ENCODE peak calls at places on chromosome 16, in five cellular contexts. One of them, this sample, is unnamed.

GRCh38 chr16:75256059-75256870 is 4.8 kb upstream of the BCAR1 start:
- DNase-seq in left ventricle myocardium inferior: no peak
- DNase-seq in GM03348: no peak
- DNase-seq in activated CD4-positive, alpha-beta T cell treated with anti-CD3 and anti-CD28 coated beads, Interleukin-2, amount 10 ng/mL, durations not matched to agents 7 days and 5 days: no peak
- DNase-seq in stimulated activated CD4-positive, alpha-beta T cell treated with anti-CD3 and anti-CD28 coated beads, Interleukin-2, amount 100 ng/mL, for 24 hours: no peak
- DNase-seq in this sample: no peak

GRCh38 chr16:8959921-8960787 is 3.6 kb downstream of the USP7 start:
- DNase-seq in left ventricle myocardium inferior: no peak
- DNase-seq in GM03348: peak
- DNase-seq in activated CD4-positive, alpha-beta T cell treated with anti-CD3 and anti-CD28 coated beads, Interleukin-2, amount 10 ng/mL, durations not matched to agents 7 days and 5 days: peak
- DNase-seq in stimulated activated CD4-positive, alpha-beta T cell treated with anti-CD3 and anti-CD28 coated beads, Interleukin-2, amount 100 ng/mL, for 24 hours: no peak
- DNase-seq in this sample: no peak

GRCh38 chr16:77599793-77600415 is 122.4 kb upstream of the NUDT7 start:
- DNase-seq in left ventricle myocardium inferior: no peak
- DNase-seq in GM03348: peak
- DNase-seq in activated CD4-positive, alpha-beta T cell treated with anti-CD3 and anti-CD28 coated beads, Interleukin-2, amount 10 ng/mL, durations not matched to agents 7 days and 5 days: peak
- DNase-seq in stimulated activated CD4-positive, alpha-beta T cell treated with anti-CD3 and anti-CD28 coated beads, Interleukin-2, amount 100 ng/mL, for 24 hours: peak
- DNase-seq in this sample: no peak

GRCh38 chr16:11494029-11494428 is 92.7 kb downstream of the LITAF start:
- DNase-seq in left ventricle myocardium inferior: no peak
- DNase-seq in GM03348: no peak
- DNase-seq in activated CD4-positive, alpha-beta T cell treated with anti-CD3 and anti-CD28 coated beads, Interleukin-2, amount 10 ng/mL, durations not matched to agents 7 days and 5 days: no peak
- DNase-seq in stimulated activated CD4-positive, alpha-beta T cell treated with anti-CD3 and anti-CD28 coated beads, Interleukin-2, amount 100 ng/mL, for 24 hours: no peak
- DNase-seq in this sample: no peak

GRCh38 chr16:85675528-85675927 is 13.2 kb downstream of the GINS2 start:
- DNase-seq in left ventricle myocardium inferior: no peak
- DNase-seq in GM03348: peak
- DNase-seq in activated CD4-positive, alpha-beta T cell treated with anti-CD3 and anti-CD28 coated beads, Interleukin-2, amount 10 ng/mL, durations not matched to agents 7 days and 5 days: no peak
- DNase-seq in stimulated activated CD4-positive, alpha-beta T cell treated with anti-CD3 and anti-CD28 coated beads, Interleukin-2, amount 100 ng/mL, for 24 hours: no peak
- DNase-seq in this sample: no peak

GRCh38 chr16:84087461-84088151 is 29.1 kb downstream of the MBTPS1 start:
- DNase-seq in left ventricle myocardium inferior: no peak
- DNase-seq in GM03348: no peak
- DNase-seq in activated CD4-positive, alpha-beta T cell treated with anti-CD3 and anti-CD28 coated beads, Interleukin-2, amount 10 ng/mL, durations not matched to agents 7 days and 5 days: no peak
- DNase-seq in stimulated activated CD4-positive, alpha-beta T cell treated with anti-CD3 and anti-CD28 coated beads, Interleukin-2, amount 100 ng/mL, for 24 hours: no peak
- DNase-seq in this sample: no peak

GRCh38 chr16:67001159-67001486 is 12.7 kb downstream of the CES4A start:
- DNase-seq in left ventricle myocardium inferior: no peak
- DNase-seq in GM03348: no peak
- DNase-seq in activated CD4-positive, alpha-beta T cell treated with anti-CD3 and anti-CD28 coated beads, Interleukin-2, amount 10 ng/mL, durations not matched to agents 7 days and 5 days: no peak
- DNase-seq in stimulated activated CD4-positive, alpha-beta T cell treated with anti-CD3 and anti-CD28 coated beads, Interleukin-2, amount 100 ng/mL, for 24 hours: no peak
- DNase-seq in this sample: no peak

GRCh38 chr16:67430504-67431076 is 331 bp upstream of the HSD11B2 start:
- DNase-seq in left ventricle myocardium inferior: peak
- DNase-seq in GM03348: no peak
- DNase-seq in activated CD4-positive, alpha-beta T cell treated with anti-CD3 and anti-CD28 coated beads, Interleukin-2, amount 10 ng/mL, durations not matched to agents 7 days and 5 days: peak
- DNase-seq in stimulated activated CD4-positive, alpha-beta T cell treated with anti-CD3 and anti-CD28 coated beads, Interleukin-2, amount 100 ng/mL, for 24 hours: peak
- DNase-seq in this sample: peak

GRCh38 chr16:67805718-67806427 is 487 bp downstream of the RANBP10 start:
- DNase-seq in left ventricle myocardium inferior: no peak
- DNase-seq in GM03348: no peak
- DNase-seq in activated CD4-positive, alpha-beta T cell treated with anti-CD3 and anti-CD28 coated beads, Interleukin-2, amount 10 ng/mL, durations not matched to agents 7 days and 5 days: no peak
- DNase-seq in stimulated activated CD4-positive, alpha-beta T cell treated with anti-CD3 and anti-CD28 coated beads, Interleukin-2, amount 100 ng/mL, for 24 hours: no peak
- DNase-seq in this sample: peak

GRCh38 chr16:15799851-15800495 is 56.9 kb downstream of the MYH11 start:
- DNase-seq in left ventricle myocardium inferior: no peak
- DNase-seq in GM03348: no peak
- DNase-seq in activated CD4-positive, alpha-beta T cell treated with anti-CD3 and anti-CD28 coated beads, Interleukin-2, amount 10 ng/mL, durations not matched to agents 7 days and 5 days: no peak
- DNase-seq in stimulated activated CD4-positive, alpha-beta T cell treated with anti-CD3 and anti-CD28 coated beads, Interleukin-2, amount 100 ng/mL, for 24 hours: no peak
- DNase-seq in this sample: no peak

GRCh38 chr16:17224859-17225258 is 245.9 kb downstream of the XYLT1 start:
- DNase-seq in left ventricle myocardium inferior: peak
- DNase-seq in GM03348: peak
- DNase-seq in activated CD4-positive, alpha-beta T cell treated with anti-CD3 and anti-CD28 coated beads, Interleukin-2, amount 10 ng/mL, durations not matched to agents 7 days and 5 days: peak
- DNase-seq in stimulated activated CD4-positive, alpha-beta T cell treated with anti-CD3 and anti-CD28 coated beads, Interleukin-2, amount 100 ng/mL, for 24 hours: no peak
- DNase-seq in this sample: no peak

GRCh38 chr16:2715519-2715918 is 4.5 kb downstream of the PRSS27 start:
- DNase-seq in left ventricle myocardium inferior: peak
- DNase-seq in GM03348: peak
- DNase-seq in activated CD4-positive, alpha-beta T cell treated with anti-CD3 and anti-CD28 coated beads, Interleukin-2, amount 10 ng/mL, durations not matched to agents 7 days and 5 days: peak
- DNase-seq in stimulated activated CD4-positive, alpha-beta T cell treated with anti-CD3 and anti-CD28 coated beads, Interleukin-2, amount 100 ng/mL, for 24 hours: peak
- DNase-seq in this sample: peak

GRCh38 chr16:49773534-49774486 is 82.1 kb downstream of the ZNF423 start:
- DNase-seq in left ventricle myocardium inferior: no peak
- DNase-seq in GM03348: no peak
- DNase-seq in activated CD4-positive, alpha-beta T cell treated with anti-CD3 and anti-CD28 coated beads, Interleukin-2, amount 10 ng/mL, durations not matched to agents 7 days and 5 days: no peak
- DNase-seq in stimulated activated CD4-positive, alpha-beta T cell treated with anti-CD3 and anti-CD28 coated beads, Interleukin-2, amount 100 ng/mL, for 24 hours: no peak
- DNase-seq in this sample: no peak

GRCh38 chr16:67528870-67529638 is 425 bp downstream of the RIPOR1 start:
- DNase-seq in left ventricle myocardium inferior: peak
- DNase-seq in GM03348: peak
- DNase-seq in activated CD4-positive, alpha-beta T cell treated with anti-CD3 and anti-CD28 coated beads, Interleukin-2, amount 10 ng/mL, durations not matched to agents 7 days and 5 days: peak
- DNase-seq in stimulated activated CD4-positive, alpha-beta T cell treated with anti-CD3 and anti-CD28 coated beads, Interleukin-2, amount 100 ng/mL, for 24 hours: peak
- DNase-seq in this sample: peak

GRCh38 chr16:58937661-58938060 is 203.5 kb upstream of the GOT2 start:
- DNase-seq in left ventricle myocardium inferior: no peak
- DNase-seq in GM03348: no peak
- DNase-seq in activated CD4-positive, alpha-beta T cell treated with anti-CD3 and anti-CD28 coated beads, Interleukin-2, amount 10 ng/mL, durations not matched to agents 7 days and 5 days: no peak
- DNase-seq in stimulated activated CD4-positive, alpha-beta T cell treated with anti-CD3 and anti-CD28 coated beads, Interleukin-2, amount 100 ng/mL, for 24 hours: no peak
- DNase-seq in this sample: no peak

GRCh38 chr16:27303256-27304100 is 10.3 kb upstream of the IL4R start:
- DNase-seq in left ventricle myocardium inferior: no peak
- DNase-seq in GM03348: no peak
- DNase-seq in activated CD4-positive, alpha-beta T cell treated with anti-CD3 and anti-CD28 coated beads, Interleukin-2, amount 10 ng/mL, durations not matched to agents 7 days and 5 days: peak
- DNase-seq in stimulated activated CD4-positive, alpha-beta T cell treated with anti-CD3 and anti-CD28 coated beads, Interleukin-2, amount 100 ng/mL, for 24 hours: no peak
- DNase-seq in this sample: peak

GRCh38 chr16:89633064-89633631 is 19.7 kb downstream of the DPEP1 start:
- DNase-seq in left ventricle myocardium inferior: no peak
- DNase-seq in GM03348: peak
- DNase-seq in activated CD4-positive, alpha-beta T cell treated with anti-CD3 and anti-CD28 coated beads, Interleukin-2, amount 10 ng/mL, durations not matched to agents 7 days and 5 days: no peak
- DNase-seq in stimulated activated CD4-positive, alpha-beta T cell treated with anti-CD3 and anti-CD28 coated beads, Interleukin-2, amount 100 ng/mL, for 24 hours: no peak
- DNase-seq in this sample: no peak

GRCh38 chr16:525520-526180 is 1.9 kb upstream of the CAPN15 start:
- DNase-seq in left ventricle myocardium inferior: no peak
- DNase-seq in GM03348: peak
- DNase-seq in activated CD4-positive, alpha-beta T cell treated with anti-CD3 and anti-CD28 coated beads, Interleukin-2, amount 10 ng/mL, durations not matched to agents 7 days and 5 days: peak
- DNase-seq in stimulated activated CD4-positive, alpha-beta T cell treated with anti-CD3 and anti-CD28 coated beads, Interleukin-2, amount 100 ng/mL, for 24 hours: peak
- DNase-seq in this sample: no peak

GRCh38 chr16:15770107-15770506 is 86.7 kb downstream of the MYH11 start:
- DNase-seq in left ventricle myocardium inferior: no peak
- DNase-seq in GM03348: no peak
- DNase-seq in activated CD4-positive, alpha-beta T cell treated with anti-CD3 and anti-CD28 coated beads, Interleukin-2, amount 10 ng/mL, durations not matched to agents 7 days and 5 days: no peak
- DNase-seq in stimulated activated CD4-positive, alpha-beta T cell treated with anti-CD3 and anti-CD28 coated beads, Interleukin-2, amount 100 ng/mL, for 24 hours: no peak
- DNase-seq in this sample: peak

GRCh38 chr16:57501492-57501891 is 15.2 kb upstream of the DOK4 start:
- DNase-seq in left ventricle myocardium inferior: no peak
- DNase-seq in GM03348: no peak
- DNase-seq in activated CD4-positive, alpha-beta T cell treated with anti-CD3 and anti-CD28 coated beads, Interleukin-2, amount 10 ng/mL, durations not matched to agents 7 days and 5 days: no peak
- DNase-seq in stimulated activated CD4-positive, alpha-beta T cell treated with anti-CD3 and anti-CD28 coated beads, Interleukin-2, amount 100 ng/mL, for 24 hours: no peak
- DNase-seq in this sample: no peak

GRCh38 chr16:985237-985636 is 3.7 kb downstream of the SOX8 start:
- DNase-seq in left ventricle myocardium inferior: no peak
- DNase-seq in GM03348: no peak
- DNase-seq in activated CD4-positive, alpha-beta T cell treated with anti-CD3 and anti-CD28 coated beads, Interleukin-2, amount 10 ng/mL, durations not matched to agents 7 days and 5 days: no peak
- DNase-seq in stimulated activated CD4-positive, alpha-beta T cell treated with anti-CD3 and anti-CD28 coated beads, Interleukin-2, amount 100 ng/mL, for 24 hours: no peak
- DNase-seq in this sample: no peak

GRCh38 chr16:81480856-81481821 is 36.5 kb downstream of the CMIP start:
- DNase-seq in left ventricle myocardium inferior: no peak
- DNase-seq in GM03348: peak
- DNase-seq in activated CD4-positive, alpha-beta T cell treated with anti-CD3 and anti-CD28 coated beads, Interleukin-2, amount 10 ng/mL, durations not matched to agents 7 days and 5 days: no peak
- DNase-seq in stimulated activated CD4-positive, alpha-beta T cell treated with anti-CD3 and anti-CD28 coated beads, Interleukin-2, amount 100 ng/mL, for 24 hours: peak
- DNase-seq in this sample: peak

GRCh38 chr16:17211797-17212196 is 259.0 kb downstream of the XYLT1 start:
- DNase-seq in left ventricle myocardium inferior: no peak
- DNase-seq in GM03348: no peak
- DNase-seq in activated CD4-positive, alpha-beta T cell treated with anti-CD3 and anti-CD28 coated beads, Interleukin-2, amount 10 ng/mL, durations not matched to agents 7 days and 5 days: peak
- DNase-seq in stimulated activated CD4-positive, alpha-beta T cell treated with anti-CD3 and anti-CD28 coated beads, Interleukin-2, amount 100 ng/mL, for 24 hours: peak
- DNase-seq in this sample: no peak

GRCh38 chr16:851209-851810 is 50.8 kb upstream of the GNG13 start:
- DNase-seq in left ventricle myocardium inferior: no peak
- DNase-seq in GM03348: no peak
- DNase-seq in activated CD4-positive, alpha-beta T cell treated with anti-CD3 and anti-CD28 coated beads, Interleukin-2, amount 10 ng/mL, durations not matched to agents 7 days and 5 days: no peak
- DNase-seq in stimulated activated CD4-positive, alpha-beta T cell treated with anti-CD3 and anti-CD28 coated beads, Interleukin-2, amount 100 ng/mL, for 24 hours: no peak
- DNase-seq in this sample: no peak

GRCh38 chr16:22092143-22092933 is at the start of gene VWA3A:
- DNase-seq in left ventricle myocardium inferior: no peak
- DNase-seq in GM03348: peak
- DNase-seq in activated CD4-positive, alpha-beta T cell treated with anti-CD3 and anti-CD28 coated beads, Interleukin-2, amount 10 ng/mL, durations not matched to agents 7 days and 5 days: no peak
- DNase-seq in stimulated activated CD4-positive, alpha-beta T cell treated with anti-CD3 and anti-CD28 coated beads, Interleukin-2, amount 100 ng/mL, for 24 hours: no peak
- DNase-seq in this sample: no peak

GRCh38 chr16:67161595-67162058 is 1.9 kb downstream of the FBXL8 start:
- DNase-seq in left ventricle myocardium inferior: peak
- DNase-seq in GM03348: no peak
- DNase-seq in activated CD4-positive, alpha-beta T cell treated with anti-CD3 and anti-CD28 coated beads, Interleukin-2, amount 10 ng/mL, durations not matched to agents 7 days and 5 days: no peak
- DNase-seq in stimulated activated CD4-positive, alpha-beta T cell treated with anti-CD3 and anti-CD28 coated beads, Interleukin-2, amount 100 ng/mL, for 24 hours: no peak
- DNase-seq in this sample: no peak

GRCh38 chr16:1959269-1960039 is at the start of gene NDUFB10:
- DNase-seq in left ventricle myocardium inferior: peak
- DNase-seq in GM03348: peak
- DNase-seq in activated CD4-positive, alpha-beta T cell treated with anti-CD3 and anti-CD28 coated beads, Interleukin-2, amount 10 ng/mL, durations not matched to agents 7 days and 5 days: peak
- DNase-seq in stimulated activated CD4-positive, alpha-beta T cell treated with anti-CD3 and anti-CD28 coated beads, Interleukin-2, amount 100 ng/mL, for 24 hours: peak
- DNase-seq in this sample: peak

GRCh38 chr16:82750078-82750477 is 123.3 kb downstream of the CDH13 start:
- DNase-seq in left ventricle myocardium inferior: no peak
- DNase-seq in GM03348: no peak
- DNase-seq in activated CD4-positive, alpha-beta T cell treated with anti-CD3 and anti-CD28 coated beads, Interleukin-2, amount 10 ng/mL, durations not matched to agents 7 days and 5 days: no peak
- DNase-seq in stimulated activated CD4-positive, alpha-beta T cell treated with anti-CD3 and anti-CD28 coated beads, Interleukin-2, amount 100 ng/mL, for 24 hours: no peak
- DNase-seq in this sample: no peak

GRCh38 chr16:1037023-1037933 is 35.3 kb upstream of the SSTR5 start:
- DNase-seq in left ventricle myocardium inferior: no peak
- DNase-seq in GM03348: no peak
- DNase-seq in activated CD4-positive, alpha-beta T cell treated with anti-CD3 and anti-CD28 coated beads, Interleukin-2, amount 10 ng/mL, durations not matched to agents 7 days and 5 days: no peak
- DNase-seq in stimulated activated CD4-positive, alpha-beta T cell treated with anti-CD3 and anti-CD28 coated beads, Interleukin-2, amount 100 ng/mL, for 24 hours: no peak
- DNase-seq in this sample: no peak

GRCh38 chr16:57038151-57038550 is 48.8 kb downstream of the NLRC5 start:
- DNase-seq in left ventricle myocardium inferior: no peak
- DNase-seq in GM03348: no peak
- DNase-seq in activated CD4-positive, alpha-beta T cell treated with anti-CD3 and anti-CD28 coated beads, Interleukin-2, amount 10 ng/mL, durations not matched to agents 7 days and 5 days: no peak
- DNase-seq in stimulated activated CD4-positive, alpha-beta T cell treated with anti-CD3 and anti-CD28 coated beads, Interleukin-2, amount 100 ng/mL, for 24 hours: no peak
- DNase-seq in this sample: no peak

GRCh38 chr16:927931-928330 is 42.9 kb downstream of the LMF1 start:
- DNase-seq in left ventricle myocardium inferior: no peak
- DNase-seq in GM03348: no peak
- DNase-seq in activated CD4-positive, alpha-beta T cell treated with anti-CD3 and anti-CD28 coated beads, Interleukin-2, amount 10 ng/mL, durations not matched to agents 7 days and 5 days: no peak
- DNase-seq in stimulated activated CD4-positive, alpha-beta T cell treated with anti-CD3 and anti-CD28 coated beads, Interleukin-2, amount 100 ng/mL, for 24 hours: no peak
- DNase-seq in this sample: peak

GRCh38 chr16:70569752-70570151 is 46.1 kb downstream of the SF3B3 start:
- DNase-seq in left ventricle myocardium inferior: no peak
- DNase-seq in GM03348: no peak
- DNase-seq in activated CD4-positive, alpha-beta T cell treated with anti-CD3 and anti-CD28 coated beads, Interleukin-2, amount 10 ng/mL, durations not matched to agents 7 days and 5 days: no peak
- DNase-seq in stimulated activated CD4-positive, alpha-beta T cell treated with anti-CD3 and anti-CD28 coated beads, Interleukin-2, amount 100 ng/mL, for 24 hours: no peak
- DNase-seq in this sample: no peak

GRCh38 chr16:31699601-31700000 is 171.9 kb downstream of the AHSP start:
- DNase-seq in left ventricle myocardium inferior: no peak
- DNase-seq in GM03348: no peak
- DNase-seq in activated CD4-positive, alpha-beta T cell treated with anti-CD3 and anti-CD28 coated beads, Interleukin-2, amount 10 ng/mL, durations not matched to agents 7 days and 5 days: no peak
- DNase-seq in stimulated activated CD4-positive, alpha-beta T cell treated with anti-CD3 and anti-CD28 coated beads, Interleukin-2, amount 100 ng/mL, for 24 hours: no peak
- DNase-seq in this sample: no peak